ENCODE peak calls at places on chromosomes 13 and 19, in five cellular contexts. F is neural progenitor cell, N is fibroblast of lung, Z is mammary epithelial cell, O is MM.1S. V is an unnamed sample. For H3K36me3 and H4K20me1, the result is how much of the 10 kb centered on the place peaks cover.

GRCh38 chr13:100512422-100512821 is 76.2 kb downstream of the GGACT start:
- DNase-seq in N (peak), F (no peak), O (no peak), Z (no peak), V (no peak)

GRCh38 chr19:30319876-30320275 is 52.3 kb upstream of the ZNF536 start:
- DNase-seq in O (no peak), F (no peak), N (no peak), Z (no peak), V (no peak)

GRCh38 chr13:31910633-31911032 is 120.9 kb upstream of the FRY start:
- DNase-seq in F (no peak), N (no peak), Z (no peak), O (no peak), V (no peak)

GRCh38 chr19:2663920-2664571 is 38.4 kb downstream of the GNG7 start:
- DNase-seq in F (no peak), O (peak), Z (no peak), N (no peak), V (peak)

GRCh38 chr13:77022341-77022740 is 4.6 kb downstream of the FBXL3 start:
- DNase-seq in O (no peak), F (no peak), Z (no peak), N (peak), V (no peak)

GRCh38 chr13:76889254-76889653 is 3.0 kb upstream of the KCTD12 start:
- DNase-seq in F (no peak), O (no peak), Z (peak), N (no peak), V (no peak)

GRCh38 chr13:41122838-41123237 is 9.8 kb downstream of the KBTBD6 start:
- DNase-seq in F (no peak), N (no peak), Z (peak), O (no peak), V (no peak)

GRCh38 chr13:52162279-52163101 is 3.1 kb upstream of the NEK3 start:
- DNase-seq in F (peak), Z (peak), O (no peak), N (peak), V (no peak)

GRCh38 chr13:23928985-23929384 is 31.7 kb upstream of the C1QTNF9B start:
- DNase-seq in N (peak), F (no peak), O (no peak), Z (peak), V (no peak)

GRCh38 chr19:54316746-54317107 is 3.8 kb upstream of the LILRA5 start:
- DNase-seq in N (no peak), F (peak), Z (no peak), O (no peak), V (peak)

GRCh38 chr19:38274734-38275133 is 10.4 kb downstream of the SPINT2 start:
- DNase-seq in N (no peak), O (no peak), F (no peak), Z (no peak), V (no peak)

GRCh38 chr13:48567521-48568331 is 34.8 kb upstream of the RCBTB2 start:
- DNase-seq in F (no peak), N (no peak), O (no peak), Z (no peak), V (no peak)

GRCh38 chr19:32870154-32870573 is 597 bp upstream of the SLC7A9 start:
- DNase-seq in F (peak), N (no peak), O (no peak), Z (no peak), V (no peak)

GRCh38 chr13:44263920-44264610 is 109.6 kb upstream of the SERP2 start:
- DNase-seq in N (peak), O (no peak), Z (peak), F (no peak), V (no peak)

GRCh38 chr19:51735759-51736449 is 12.1 kb upstream of the HAS1 start:
- DNase-seq in F (no peak), Z (no peak), N (peak), O (no peak), V (no peak)

GRCh38 chr19:6687117-6687516 is 17.2 kb upstream of the TNFSF14 start:
- DNase-seq in Z (no peak), F (no peak), N (no peak), O (no peak), V (no peak)

GRCh38 chr13:110559986-110560385 is 1.5 kb downstream of the RAB20 start:
- DNase-seq in O (no peak), F (no peak), Z (peak), N (no peak), V (no peak)

GRCh38 chr13:20303636-20304035 is 71.5 kb upstream of the GJB6 start:
- DNase-seq in N (peak), Z (peak), O (no peak), F (no peak), V (no peak)

DNA sequence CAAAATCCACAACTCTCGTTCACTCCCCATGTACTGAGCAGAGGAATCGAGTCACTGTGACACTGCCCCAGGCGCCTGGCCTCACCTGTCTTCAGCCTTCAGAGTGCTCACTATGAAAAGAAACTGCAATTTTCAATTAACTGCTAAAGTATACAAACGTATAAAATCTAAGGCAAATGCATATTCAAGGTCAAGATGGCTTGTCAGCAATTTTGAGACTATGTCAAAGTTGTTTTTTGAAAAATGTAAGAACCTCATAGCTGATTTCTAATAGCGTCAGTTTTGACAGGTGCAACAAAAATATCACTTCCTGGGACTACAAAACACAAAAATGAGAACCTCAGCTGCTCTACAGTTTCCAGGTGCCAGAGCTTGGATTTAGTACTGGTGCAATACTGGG is 31.4 kb downstream of the TUBGCP3 start:
- DNase-seq in O (no peak), F (no peak), N (no peak), Z (no peak), V (no peak)
- H3K36me3 ChIP-seq in O (under half), F (under half), N (under half), Z (under half), V (half or more)

GRCh38 chr19:15373644-15374043 is 5.9 kb downstream of the AKAP8 start:
- DNase-seq in F (no peak), Z (no peak), O (no peak), N (no peak), V (no peak)
- H4K20me1 ChIP-seq in F (half or more), Z (under half), O (under half), N (under half), V (under half)

GRCh38 chr13:108797354-108797753 is 167.9 kb downstream of the MYO16 start:
- DNase-seq in O (no peak), F (no peak), Z (no peak), N (no peak), V (no peak)
- H3K4me2 ChIP-seq in O (no peak), F (no peak), Z (no peak), N (no peak), V (no peak)

GRCh38 chr19:10583021-10583776 is 3.9 kb downstream of the AP1M2 start:
- DNase-seq in N (no peak), O (no peak), Z (no peak), F (no peak), V (no peak)

GRCh38 chr19:10574462-10574861 is 5.7 kb upstream of the CDKN2D start:
- DNase-seq in F (no peak), N (no peak), Z (no peak), O (no peak), V (no peak)

GRCh38 chr19:10575011-10575716 is 6.4 kb upstream of the CDKN2D start:
- DNase-seq in O (no peak), N (no peak), F (no peak), Z (no peak), V (no peak)

GRCh38 chr19:10580979-10581631 is 6.0 kb downstream of the AP1M2 start:
- DNase-seq in F (peak), O (peak), Z (peak), N (peak), V (peak)

DNA sequence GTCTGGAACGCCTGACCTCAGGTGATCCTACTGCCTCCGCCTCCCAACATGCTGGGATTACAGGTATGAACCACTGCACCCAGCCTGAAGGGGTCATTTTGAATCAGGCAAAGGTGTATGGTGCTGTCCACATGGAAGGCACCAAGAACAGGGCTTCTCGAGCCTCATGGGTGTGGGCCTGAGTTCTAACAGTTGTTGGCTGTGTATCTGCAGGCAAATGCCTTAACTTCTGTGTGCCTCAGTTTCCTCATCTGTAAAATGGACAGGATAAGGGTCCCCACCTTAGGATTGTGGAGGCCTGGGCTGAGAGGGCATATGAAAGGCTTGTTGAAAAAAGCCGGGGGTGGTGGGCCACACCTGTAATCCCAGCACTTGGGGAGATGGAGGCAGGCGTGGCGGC is 9.2 kb downstream of the AP1M2 start:
- DNase-seq in Z (no peak), O (no peak), F (no peak), N (no peak), V (no peak)
- H3K36me3 ChIP-seq in Z (under half), O (under half), F (under half), N (under half), V (under half)

GRCh38 chr19:55668603-55669348 is 6.2 kb upstream of the EPN1 start:
- DNase-seq in N (no peak), Z (no peak), F (no peak), O (no peak), V (no peak)

GRCh38 chr19:55672418-55672817 is 2.6 kb upstream of the EPN1 start:
- DNase-seq in O (no peak), N (peak), F (no peak), Z (no peak), V (no peak)

GRCh38 chr19:55671054-55671378 is 4.0 kb upstream of the EPN1 start:
- DNase-seq in F (no peak), Z (no peak), N (no peak), O (no peak), V (no peak)

GRCh38 chr19:55669418-55670279 is 5.4 kb upstream of the EPN1 start:
- DNase-seq in Z (no peak), F (no peak), N (no peak), O (no peak), V (no peak)

DNA sequence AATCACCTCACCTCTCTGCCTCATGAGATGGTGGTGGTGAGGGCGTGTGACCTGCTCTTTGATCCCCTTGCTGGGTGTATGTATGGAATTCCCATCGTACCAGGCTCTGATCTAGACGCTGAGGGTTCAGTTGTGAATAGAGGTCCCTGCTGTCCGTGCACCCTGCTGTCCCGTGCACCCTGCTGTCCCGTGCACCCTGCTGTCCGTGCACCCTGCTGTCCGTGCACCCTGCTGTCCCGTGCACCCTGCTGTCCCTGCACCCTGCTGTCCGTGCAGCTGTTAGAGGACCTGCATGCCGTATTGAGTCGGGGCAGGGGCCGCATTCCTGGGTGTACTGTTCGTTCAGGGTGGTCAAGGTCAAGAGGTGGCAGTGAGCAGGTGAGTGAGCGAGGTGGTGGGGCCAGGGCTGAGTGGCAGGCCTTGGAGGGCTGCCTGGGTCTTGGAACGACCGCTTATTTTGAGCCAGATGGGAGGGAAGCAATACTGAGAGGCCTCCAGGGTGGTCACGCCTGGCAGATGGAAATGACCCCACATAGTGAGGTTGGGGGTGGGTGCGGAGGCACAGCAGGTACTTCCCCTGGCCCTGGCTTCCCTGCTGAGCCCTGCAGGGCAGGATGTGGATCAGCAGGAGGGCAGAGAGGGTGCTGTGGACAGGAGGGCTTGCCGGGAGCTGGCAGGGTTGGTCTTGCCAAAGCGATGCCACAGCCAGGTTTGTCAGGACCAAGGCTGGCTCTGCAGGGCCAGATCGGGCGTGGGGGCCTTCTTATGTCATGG is 4.6 kb upstream of the EPN1 start:
- DNase-seq in N (no peak), F (peak), O (peak), Z (no peak), V (no peak)
- H4K20me1 ChIP-seq in N (under half), F (half or more), O (under half), Z (under half), V (under half)

DNA sequence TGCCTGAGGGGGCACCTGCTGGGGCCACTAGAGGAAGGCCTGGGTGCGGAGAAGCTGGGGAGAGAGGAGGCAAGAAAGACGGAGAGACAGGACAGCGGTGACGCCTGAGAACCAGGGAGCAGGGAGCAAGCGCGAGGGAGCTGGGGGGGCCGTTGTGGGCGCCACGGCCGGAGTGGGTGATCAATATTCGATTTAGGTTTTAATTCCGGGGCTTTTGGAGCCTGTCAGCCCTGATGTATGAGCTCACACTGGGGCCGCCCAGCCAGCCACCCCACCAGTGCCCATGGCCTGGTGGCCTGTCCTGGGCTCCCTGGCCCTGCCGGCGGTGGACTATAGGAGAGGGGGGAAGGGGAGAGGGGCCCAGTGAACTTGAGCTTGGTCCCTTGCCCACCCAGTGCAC is 8.7 kb upstream of the ERFL start:
- DNase-seq in O (no peak), Z (no peak), F (no peak), N (no peak), V (no peak)
- H3K4me2 ChIP-seq in O (no peak), Z (no peak), F (no peak), N (no peak), V (peak)

DNA sequence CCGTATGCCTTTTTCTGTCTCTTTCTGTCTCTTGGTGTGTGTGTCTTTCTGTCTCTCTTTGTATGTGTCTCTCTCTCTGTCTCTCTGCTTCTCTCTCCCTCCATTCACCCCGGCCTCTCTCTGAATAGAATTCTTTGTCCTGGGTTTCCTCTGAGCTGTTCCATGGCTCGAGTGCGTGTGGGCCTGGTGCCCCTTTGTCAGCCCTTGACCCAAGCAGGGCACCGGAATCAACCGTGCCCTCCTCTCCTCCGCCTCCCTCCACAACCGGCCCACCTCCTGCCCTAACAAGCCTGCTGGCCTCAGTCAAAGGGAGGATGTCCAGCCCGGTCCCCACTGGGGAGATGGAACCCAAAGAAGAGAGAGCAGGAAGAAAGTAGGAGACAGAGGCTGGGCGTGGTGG is 3.2 kb downstream of the AXL start:
- DNase-seq in O (no peak), N (no peak), F (no peak), Z (no peak), V (no peak)
- H3K36me3 ChIP-seq in O (under half), N (under half), F (under half), Z (under half), V (under half)

DNA sequence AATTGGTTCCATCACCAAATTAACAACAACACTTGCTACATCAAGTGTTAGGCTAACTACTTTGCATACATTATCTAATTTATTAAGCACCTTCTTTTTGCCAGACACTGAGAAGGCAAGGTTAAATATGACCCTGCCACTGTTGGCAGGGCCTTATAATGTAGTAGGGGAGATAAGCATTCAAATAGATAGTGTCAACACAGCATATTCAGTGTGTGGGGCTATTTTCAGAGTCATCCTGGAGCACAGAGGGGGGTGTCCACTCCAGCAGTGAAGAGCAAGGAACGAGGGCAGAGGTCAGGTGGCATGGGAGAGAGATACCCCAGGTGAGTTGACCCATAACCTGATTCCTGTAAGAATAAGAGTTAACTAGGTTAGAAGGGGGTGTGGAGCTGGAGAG is 121.6 kb downstream of the COG6 start:
- DNase-seq in N (no peak), Z (no peak), F (no peak), O (no peak), V (no peak)
- H4K20me1 ChIP-seq in N (under half), Z (under half), F (under half), O (under half), V (under half)

V was measured in OCI-LY7.